ENCODE peak calls at places on chromosome 15, in four cellular contexts. F is K562, X is endothelial cell of umbilical vein, Y is IMR-90. J is an unnamed sample.

GRCh38 chr15:65460948-65461347 is 38.2 kb upstream of the IGDCC4 start:
- DNase-seq in F (no peak), X (no peak), Y (peak; percentile 33), J (no peak)

GRCh38 chr15:94277485-94277884 is 46.1 kb downstream of the MCTP2 start:
- DNase-seq in F (no peak), X (no peak), Y (no peak), J (no peak)

GRCh38 chr15:49852756-49853155 is 231.9 kb downstream of the DTWD1 start:
- DNase-seq in F (no peak), X (no peak), Y (no peak), J (no peak)

GRCh38 chr15:100705065-100705464 is 102.7 kb downstream of the ASB7 start:
- DNase-seq in F (no peak), X (no peak), Y (no peak), J (no peak)

GRCh38 chr15:101310163-101310480 is 15.1 kb upstream of the SNRPA1 start:
- DNase-seq in F (no peak), X (no peak), Y (no peak), J (no peak)

GRCh38 chr15:69410290-69410874 is 3.8 kb upstream of the KIF23 start:
- DNase-seq in F (no peak), X (peak; percentile 36), Y (peak; percentile 31), J (no peak)

GRCh38 chr15:42994546-42994945 is 74.0 kb upstream of the TTBK2 start:
- DNase-seq in F (no peak), X (no peak), Y (peak; percentile 67), J (no peak)

GRCh38 chr15:70653426-70653825 is 109.9 kb downstream of the UACA start:
- DNase-seq in F (no peak), X (no peak), Y (no peak), J (no peak)

GRCh38 chr15:56036546-56037067 is 43.2 kb upstream of the NEDD4 start:
- DNase-seq in F (no peak), X (no peak), Y (no peak), J (no peak)

GRCh38 chr15:45134682-45135604 is 5.1 kb downstream of the DUOX1 start:
- DNase-seq in F (no peak), X (no peak), Y (no peak), J (peak; percentile 58)

GRCh38 chr15:98881526-98882517 is 125.8 kb downstream of the PGPEP1L start:
- DNase-seq in F (peak; percentile 41), X (peak; percentile 49), Y (peak; percentile 72), J (peak; percentile 43)

GRCh38 chr15:56832125-56832524 is 86.3 kb upstream of the TCF12 start:
- DNase-seq in F (no peak), X (peak; percentile 8), Y (no peak), J (peak; percentile 10)

GRCh38 chr15:77836116-77836798 is 203.5 kb upstream of the LINGO1 start:
- DNase-seq in F (no peak), X (peak; percentile 40), Y (peak; percentile 27), J (no peak)

GRCh38 chr15:90231028-90232017 is 2.4 kb downstream of the CIB1 start:
- DNase-seq in F (no peak), X (no peak), Y (no peak), J (no peak)

GRCh38 chr15:90232196-90232595 is 1.5 kb downstream of the CIB1 start:
- DNase-seq in F (no peak), X (no peak), Y (no peak), J (no peak)

GRCh38 chr15:90230071-90230494 is 3.7 kb downstream of the CIB1 start:
- DNase-seq in F (no peak), X (no peak), Y (no peak), J (peak; percentile 66)

GRCh38 chr15:90228960-90229359 is 4.8 kb downstream of the CIB1 start:
- DNase-seq in F (no peak), X (no peak), Y (no peak), J (no peak)

GRCh38 chr15:90230610-90231009 is 3.1 kb downstream of the CIB1 start:
- DNase-seq in F (no peak), X (no peak), Y (no peak), J (no peak)
- H3K4me3 ChIP-seq in F (no peak overlapping the region), X (no peak overlapping the region), Y (no peak overlapping the region), J (no peak overlapping the region)

GRCh38 chr15:40339621-40339945 is 1.2 kb downstream of the CCDC9B start:
- DNase-seq in F (no peak), X (no peak), Y (no peak), J (no peak)
- TF ChIP-seq CTCF in F (no peak), X (peak; percentile 29), Y (peak; percentile 21), J (no peak)

DNA sequence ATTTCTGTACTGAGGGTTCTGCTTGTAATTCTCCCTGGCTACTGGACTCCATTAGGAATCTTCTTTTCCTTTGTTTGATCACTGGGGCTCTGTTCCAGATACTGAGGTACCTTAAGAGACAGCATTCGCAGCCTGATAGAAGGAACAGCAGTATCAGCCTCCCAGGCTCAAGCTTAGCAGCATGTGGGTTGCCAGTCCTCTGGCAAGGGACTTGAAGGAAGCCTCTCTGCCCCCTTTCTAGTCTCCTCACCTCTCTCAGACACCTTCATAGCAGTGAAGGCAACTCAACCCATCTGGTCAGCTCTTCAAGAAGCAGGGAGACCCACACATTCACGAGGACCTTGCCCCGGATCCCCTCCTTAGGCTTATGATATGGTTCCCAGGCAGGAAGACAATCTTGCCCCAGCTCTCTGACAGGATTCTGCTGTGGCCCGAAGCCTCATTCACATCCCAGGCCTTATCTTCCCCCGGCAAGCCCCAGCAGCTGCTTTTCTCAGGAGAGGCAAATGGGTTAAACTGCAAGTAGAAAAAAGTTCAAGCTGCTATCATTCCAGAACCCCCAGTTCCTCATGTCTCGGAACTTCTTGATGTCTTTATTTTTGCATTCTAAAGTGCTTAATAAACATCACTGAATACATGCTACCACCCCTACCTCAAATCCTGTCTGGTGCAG is 153.1 kb downstream of the LIPC start:
- DNase-seq in F (peak; percentile 80), X (no peak), Y (no peak), J (no peak)
- H2AFZ ChIP-seq in F (peak overlapping the region; percentile 94), X (no peak overlapping the region), Y (no peak overlapping the region), J (no peak overlapping the region)

GRCh38 chr15:71656425-71656824 is 153.9 kb upstream of the NR2E3 start:
- DNase-seq in F (no peak), X (no peak), Y (no peak), J (no peak)
- H3K4me3 ChIP-seq in F (no peak overlapping the region), X (no peak overlapping the region), Y (no peak overlapping the region), J (no peak overlapping the region)

DNA sequence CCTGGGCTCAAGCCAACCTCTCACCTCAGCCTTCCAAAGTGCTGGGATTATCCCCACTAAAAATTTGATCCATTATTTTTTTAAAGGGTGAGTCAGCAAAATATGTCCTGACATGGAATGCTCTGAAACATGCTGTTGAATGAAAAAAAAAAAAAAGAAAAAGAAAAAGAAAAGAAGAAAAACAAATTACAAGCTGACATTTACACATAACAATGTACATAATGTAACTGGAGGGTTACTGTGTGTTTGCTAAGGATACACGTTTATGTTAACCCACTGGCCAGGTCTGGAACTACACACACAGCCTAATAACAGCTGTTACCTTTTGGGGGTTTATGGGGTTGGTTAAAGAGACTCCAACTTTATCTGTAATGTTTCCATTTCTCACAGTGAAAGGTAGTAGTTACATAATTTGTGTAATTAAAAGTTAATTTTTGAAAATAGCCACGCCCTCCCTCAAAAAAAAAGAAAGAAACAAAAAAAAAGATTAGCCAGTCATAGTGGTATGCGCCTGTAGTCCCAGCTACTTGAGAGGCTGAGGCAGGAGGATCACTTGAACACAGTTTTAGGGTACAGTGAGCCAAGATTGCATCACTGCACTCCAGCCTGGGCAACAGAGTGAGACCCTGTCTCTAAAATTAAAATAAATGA is 3.1 kb upstream of the MESP2 start:
- DNase-seq in F (peak; percentile 34), X (peak; percentile 20), Y (peak; percentile 65), J (no peak)
- TF ChIP-seq CTCF in F (peak; percentile 17), X (peak; percentile 6), Y (no peak), J (peak; percentile 24)

GRCh38 chr15:74365619-74366445 is 1.6 kb downstream of the CYP11A1 start:
- DNase-seq in F (no peak), X (peak; percentile 41), Y (peak; percentile 41), J (peak; percentile 79)
- H2AFZ ChIP-seq in F (no peak overlapping the region), X (peak overlapping the region; percentile 90), Y (peak overlapping the region; percentile 94), J (peak overlapping the region; percentile 98)

DNA sequence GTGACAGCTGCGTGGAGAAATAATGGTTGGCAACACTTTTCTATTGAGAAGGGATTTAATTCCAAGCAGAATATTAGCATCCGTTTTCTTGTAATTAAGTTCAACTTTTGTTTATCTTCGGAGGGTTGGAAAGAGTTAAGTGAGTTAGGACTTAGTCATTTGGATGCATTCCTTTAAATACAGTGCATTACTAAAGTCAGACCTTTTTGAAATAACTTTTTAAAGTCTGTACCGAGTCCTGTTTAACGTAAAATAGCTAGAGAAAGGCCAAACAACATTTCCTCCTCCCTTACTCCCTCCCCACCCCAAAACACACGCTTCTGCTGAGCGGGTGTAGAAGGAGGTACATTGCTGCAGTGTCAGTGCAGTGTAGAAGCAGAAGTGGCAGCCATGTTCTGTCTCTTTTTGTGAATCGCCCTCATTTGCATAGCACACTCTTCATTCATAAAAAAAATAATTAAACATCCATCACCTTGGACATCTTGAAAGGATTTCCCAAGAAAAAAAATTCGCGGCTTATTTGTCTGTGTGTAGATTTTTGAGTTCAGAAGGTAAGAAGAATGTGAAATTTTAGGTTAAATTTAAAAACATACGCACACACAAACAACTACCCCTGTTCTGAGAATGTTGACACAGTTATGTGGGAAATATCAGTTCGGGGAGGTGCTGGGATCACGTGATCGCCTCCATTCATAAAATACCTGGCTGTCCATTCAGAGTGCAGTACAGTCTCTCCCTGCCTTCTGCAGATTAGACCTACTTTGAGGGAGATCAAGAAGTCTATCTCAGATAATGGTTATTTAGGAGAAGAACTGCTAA is 1.6 kb downstream of the SPRED1 start:
- DNase-seq in F (peak; percentile 91), X (peak; percentile 75), Y (peak; percentile 68), J (peak; percentile 78)
- H3K4me3 ChIP-seq in F (peak overlapping the region; percentile 86), X (peak overlapping the region; percentile 77), Y (peak overlapping the region; percentile 95), J (peak overlapping the region; percentile 80)

GRCh38 chr15:75782926-75783325 is 60.3 kb upstream of the UBE2Q2 start:
- DNase-seq in F (no peak), X (no peak), Y (no peak), J (no peak)

GRCh38 chr15:75790631-75791336 is 52.5 kb upstream of the UBE2Q2 start:
- DNase-seq in F (no peak), X (no peak), Y (no peak), J (no peak)

GRCh38 chr15:75791337-75791713 is 51.9 kb upstream of the UBE2Q2 start:
- DNase-seq in F (no peak), X (no peak), Y (no peak), J (no peak)

GRCh38 chr15:75786564-75786925 is 56.7 kb upstream of the UBE2Q2 start:
- DNase-seq in F (no peak), X (no peak), Y (no peak), J (no peak)

GRCh38 chr15:75785771-75786563 is 57.3 kb upstream of the UBE2Q2 start:
- DNase-seq in F (peak; percentile 59), X (peak; percentile 15), Y (no peak), J (peak; percentile 44)
- TF ChIP-seq CTCF in F (peak; percentile 91), X (peak; percentile 27), Y (peak; percentile 16), J (peak; percentile 25)